ENCODE peak calls at places on chromosomes 7 and 10, in nine cellular contexts. One of them, this sample, is unnamed.

GRCh38 chr10:17062493-17063487 is 66.8 kb downstream of the CUBN start:
- DNase-seq in spleen: no peak
- DNase-seq in A549: peak; percentile 58
- DNase-seq in pancreas: peak; percentile 15
- DNase-seq in uterus: peak; percentile 36
- DNase-seq in dorsolateral prefrontal cortex: no peak
- DNase-seq in MM.1S: no peak
- DNase-seq in Panc1: peak; percentile 93
- DNase-seq in thoracic aorta: peak; percentile 31
- DNase-seq in this sample: peak; percentile 31

GRCh38 chr10:947051-947450 is 15.5 kb upstream of the LARP4B start:
- DNase-seq in spleen: no peak
- DNase-seq in A549: no peak
- DNase-seq in pancreas: no peak
- DNase-seq in uterus: no peak
- DNase-seq in dorsolateral prefrontal cortex: no peak
- DNase-seq in MM.1S: no peak
- DNase-seq in Panc1: no peak
- DNase-seq in thoracic aorta: no peak
- DNase-seq in this sample: no peak

GRCh38 chr7:146902728-146903127 is 786.1 kb downstream of the CNTNAP2 start:
- DNase-seq in spleen: no peak
- DNase-seq in A549: no peak
- DNase-seq in pancreas: no peak
- DNase-seq in uterus: no peak
- DNase-seq in dorsolateral prefrontal cortex: no peak
- DNase-seq in MM.1S: no peak
- DNase-seq in Panc1: no peak
- DNase-seq in thoracic aorta: no peak
- DNase-seq in this sample: no peak

GRCh38 chr7:41769162-41769561 is 66.3 kb upstream of the INHBA start:
- DNase-seq in spleen: no peak
- DNase-seq in A549: no peak
- DNase-seq in pancreas: no peak
- DNase-seq in uterus: no peak
- DNase-seq in dorsolateral prefrontal cortex: no peak
- DNase-seq in MM.1S: no peak
- DNase-seq in Panc1: no peak
- DNase-seq in thoracic aorta: no peak
- DNase-seq in this sample: no peak

GRCh38 chr7:44313016-44313415 is 12.4 kb downstream of the CAMK2B start:
- DNase-seq in spleen: no peak
- DNase-seq in A549: no peak
- DNase-seq in pancreas: no peak
- DNase-seq in uterus: no peak
- DNase-seq in dorsolateral prefrontal cortex: no peak
- DNase-seq in MM.1S: no peak
- DNase-seq in Panc1: no peak
- DNase-seq in thoracic aorta: no peak
- DNase-seq in this sample: no peak

GRCh38 chr7:47536705-47537611 is 45.0 kb downstream of the TNS3 start:
- DNase-seq in spleen: peak; percentile 74
- DNase-seq in A549: no peak
- DNase-seq in pancreas: no peak
- DNase-seq in uterus: peak; percentile 75
- DNase-seq in dorsolateral prefrontal cortex: peak; percentile 44
- DNase-seq in MM.1S: no peak
- DNase-seq in Panc1: no peak
- DNase-seq in thoracic aorta: no peak
- DNase-seq in this sample: no peak

GRCh38 chr7:55048221-55048859 is 29.5 kb downstream of the EGFR start:
- DNase-seq in spleen: no peak
- DNase-seq in A549: no peak
- DNase-seq in pancreas: no peak
- DNase-seq in uterus: no peak
- DNase-seq in dorsolateral prefrontal cortex: no peak
- DNase-seq in MM.1S: no peak
- DNase-seq in Panc1: no peak
- DNase-seq in thoracic aorta: no peak
- DNase-seq in this sample: no peak

GRCh38 chr10:94626476-94626875 is 57.1 kb upstream of the CYP2C18 start:
- DNase-seq in spleen: no peak
- DNase-seq in A549: no peak
- DNase-seq in pancreas: no peak
- DNase-seq in uterus: no peak
- DNase-seq in dorsolateral prefrontal cortex: no peak
- DNase-seq in MM.1S: no peak
- DNase-seq in Panc1: no peak
- DNase-seq in thoracic aorta: no peak
- DNase-seq in this sample: no peak

GRCh38 chr7:35630573-35630972 is 64.4 kb downstream of the HERPUD2 start:
- DNase-seq in spleen: no peak
- DNase-seq in A549: no peak
- DNase-seq in pancreas: no peak
- DNase-seq in uterus: no peak
- DNase-seq in dorsolateral prefrontal cortex: no peak
- DNase-seq in MM.1S: no peak
- DNase-seq in Panc1: no peak
- DNase-seq in thoracic aorta: no peak
- DNase-seq in this sample: no peak

GRCh38 chr10:129884390-129884779 is 79.7 kb downstream of the EBF3 start:
- DNase-seq in spleen: no peak
- DNase-seq in A549: no peak
- DNase-seq in pancreas: no peak
- DNase-seq in uterus: no peak
- DNase-seq in dorsolateral prefrontal cortex: no peak
- DNase-seq in MM.1S: no peak
- DNase-seq in Panc1: no peak
- DNase-seq in thoracic aorta: no peak
- DNase-seq in this sample: no peak

GRCh38 chr7:135683609-135684008 is 21.3 kb downstream of the STMP1 start:
- DNase-seq in spleen: no peak
- DNase-seq in A549: no peak
- DNase-seq in pancreas: no peak
- DNase-seq in uterus: no peak
- DNase-seq in dorsolateral prefrontal cortex: no peak
- DNase-seq in MM.1S: no peak
- DNase-seq in Panc1: no peak
- DNase-seq in thoracic aorta: no peak
- DNase-seq in this sample: no peak

GRCh38 chr7:17943006-17943405 is 2.7 kb upstream of the SNX13 start:
- DNase-seq in spleen: no peak
- DNase-seq in A549: no peak
- DNase-seq in pancreas: no peak
- DNase-seq in uterus: no peak
- DNase-seq in dorsolateral prefrontal cortex: no peak
- DNase-seq in MM.1S: no peak
- DNase-seq in Panc1: no peak
- DNase-seq in thoracic aorta: no peak
- DNase-seq in this sample: no peak

GRCh38 chr7:93879356-93879755 is 11.2 kb downstream of the TFPI2 start:
- DNase-seq in spleen: no peak
- DNase-seq in A549: no peak
- DNase-seq in pancreas: no peak
- DNase-seq in uterus: no peak
- DNase-seq in dorsolateral prefrontal cortex: no peak
- DNase-seq in MM.1S: no peak
- DNase-seq in Panc1: no peak
- DNase-seq in thoracic aorta: no peak
- DNase-seq in this sample: no peak

GRCh38 chr7:28018851-28019465 is 161.6 kb downstream of the JAZF1 start:
- DNase-seq in spleen: no peak
- DNase-seq in A549: no peak
- DNase-seq in pancreas: no peak
- DNase-seq in uterus: no peak
- DNase-seq in dorsolateral prefrontal cortex: no peak
- DNase-seq in MM.1S: no peak
- DNase-seq in Panc1: no peak
- DNase-seq in thoracic aorta: no peak
- DNase-seq in this sample: no peak

GRCh38 chr7:93156884-93157283 is 8.7 kb upstream of the SAMD9L start:
- DNase-seq in spleen: no peak
- DNase-seq in A549: no peak
- DNase-seq in pancreas: no peak
- DNase-seq in uterus: no peak
- DNase-seq in dorsolateral prefrontal cortex: no peak
- DNase-seq in MM.1S: peak; percentile 51
- DNase-seq in Panc1: no peak
- DNase-seq in thoracic aorta: no peak
- DNase-seq in this sample: no peak

GRCh38 chr10:1354776-1355435 is 298.7 kb downstream of the WDR37 start:
- DNase-seq in spleen: no peak
- DNase-seq in A549: no peak
- DNase-seq in pancreas: no peak
- DNase-seq in uterus: no peak
- DNase-seq in dorsolateral prefrontal cortex: no peak
- DNase-seq in MM.1S: no peak
- DNase-seq in Panc1: no peak
- DNase-seq in thoracic aorta: no peak
- DNase-seq in this sample: no peak

DNA sequence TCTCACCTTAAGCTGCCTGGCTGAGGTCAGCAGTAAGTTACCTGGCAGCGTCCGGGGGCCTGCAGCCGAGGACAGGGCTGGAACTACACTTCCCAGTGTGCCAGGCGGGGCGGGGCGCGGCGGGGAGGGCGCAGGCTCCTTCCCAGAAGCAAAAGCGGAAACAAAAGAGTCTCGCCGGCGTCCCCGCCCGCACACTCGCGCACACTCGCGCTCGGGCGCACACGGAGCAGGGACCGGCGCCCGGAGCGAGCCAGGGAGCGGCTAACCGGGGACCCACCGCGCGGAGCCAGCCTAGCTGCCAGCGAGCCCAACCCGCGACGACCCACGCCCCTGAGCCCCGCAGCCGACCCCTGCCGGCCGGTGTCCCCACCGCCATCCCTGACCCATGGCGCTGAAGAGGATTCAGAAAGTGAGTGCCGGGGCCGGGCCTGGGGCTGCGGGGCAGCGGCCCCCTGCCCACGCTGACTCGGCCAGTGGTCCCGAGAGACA is at the start of gene UBE2D1:
- DNase-seq in spleen: peak; percentile 98
- DNase-seq in A549: peak; percentile 77
- DNase-seq in pancreas: peak; percentile 93
- DNase-seq in uterus: peak; percentile 83
- DNase-seq in dorsolateral prefrontal cortex: peak; percentile 92
- DNase-seq in MM.1S: peak; percentile 87
- DNase-seq in Panc1: no peak
- DNase-seq in thoracic aorta: peak; percentile 53
- DNase-seq in this sample: peak; percentile 55
- TF ChIP-seq CTCF in spleen: peak; percentile 22
- TF ChIP-seq CTCF in A549: no peak
- TF ChIP-seq CTCF in pancreas: peak; percentile 12
- TF ChIP-seq CTCF in uterus: no peak
- TF ChIP-seq CTCF in dorsolateral prefrontal cortex: no peak
- TF ChIP-seq CTCF in MM.1S: no peak
- TF ChIP-seq CTCF in Panc1: peak; percentile 28
- TF ChIP-seq CTCF in thoracic aorta: peak; percentile 27
- TF ChIP-seq CTCF in this sample: no peak

DNA sequence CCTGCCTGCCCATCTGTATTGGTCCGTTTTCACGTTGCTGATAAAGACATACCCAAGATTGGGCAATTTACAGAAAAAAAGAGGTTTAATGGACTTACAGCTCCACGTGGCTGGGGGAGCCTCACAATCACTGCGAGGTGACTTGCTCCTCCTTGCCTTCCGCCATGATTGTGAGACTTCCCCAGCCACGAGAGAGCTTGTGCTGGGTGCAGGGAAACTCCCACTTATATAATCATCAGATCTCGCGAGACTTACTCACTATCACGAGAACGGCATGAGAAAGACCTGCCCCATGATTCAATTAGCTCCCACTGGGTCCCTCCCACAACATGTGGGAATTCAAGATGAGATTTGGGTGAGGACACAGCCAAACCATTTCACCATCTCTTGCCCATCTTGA is 111.8 kb downstream of the MYL10 start:
- DNase-seq in spleen: no peak
- DNase-seq in A549: no peak
- DNase-seq in pancreas: no peak
- DNase-seq in uterus: no peak
- DNase-seq in dorsolateral prefrontal cortex: no peak
- DNase-seq in MM.1S: no peak
- DNase-seq in Panc1: no peak
- DNase-seq in thoracic aorta: no peak
- DNase-seq in this sample: no peak
- TF ChIP-seq CTCF in spleen: no peak
- TF ChIP-seq CTCF in A549: no peak
- TF ChIP-seq CTCF in pancreas: no peak
- TF ChIP-seq CTCF in uterus: no peak
- TF ChIP-seq CTCF in dorsolateral prefrontal cortex: no peak
- TF ChIP-seq CTCF in MM.1S: no peak
- TF ChIP-seq CTCF in Panc1: no peak
- TF ChIP-seq CTCF in thoracic aorta: no peak
- TF ChIP-seq CTCF in this sample: no peak

GRCh38 chr10:97539523-97540200 is 32.9 kb upstream of the ANKRD2 start:
- DNase-seq in spleen: peak; percentile 59
- DNase-seq in A549: no peak
- DNase-seq in pancreas: no peak
- DNase-seq in uterus: peak; percentile 60
- DNase-seq in dorsolateral prefrontal cortex: no peak
- DNase-seq in MM.1S: no peak
- DNase-seq in Panc1: no peak
- DNase-seq in thoracic aorta: no peak
- DNase-seq in this sample: no peak
- TF ChIP-seq CTCF in spleen: no peak
- TF ChIP-seq CTCF in A549: no peak
- TF ChIP-seq CTCF in pancreas: no peak
- TF ChIP-seq CTCF in uterus: no peak
- TF ChIP-seq CTCF in dorsolateral prefrontal cortex: no peak
- TF ChIP-seq CTCF in MM.1S: no peak
- TF ChIP-seq CTCF in Panc1: no peak
- TF ChIP-seq CTCF in thoracic aorta: no peak
- TF ChIP-seq CTCF in this sample: no peak

GRCh38 chr10:103545366-103545765 is 51.9 kb downstream of the NEURL1 start:
- DNase-seq in spleen: peak; percentile 53
- DNase-seq in A549: no peak
- DNase-seq in pancreas: no peak
- DNase-seq in uterus: peak; percentile 8
- DNase-seq in dorsolateral prefrontal cortex: no peak
- DNase-seq in MM.1S: no peak
- DNase-seq in Panc1: no peak
- DNase-seq in thoracic aorta: no peak
- DNase-seq in this sample: no peak

GRCh38 chr10:103540722-103541121 is 47.2 kb downstream of the NEURL1 start:
- DNase-seq in spleen: peak; percentile 16
- DNase-seq in A549: no peak
- DNase-seq in pancreas: no peak
- DNase-seq in uterus: no peak
- DNase-seq in dorsolateral prefrontal cortex: no peak
- DNase-seq in MM.1S: no peak
- DNase-seq in Panc1: no peak
- DNase-seq in thoracic aorta: no peak
- DNase-seq in this sample: no peak

GRCh38 chr10:103543617-103544525 is 50.4 kb downstream of the NEURL1 start:
- DNase-seq in spleen: peak; percentile 55
- DNase-seq in A549: no peak
- DNase-seq in pancreas: no peak
- DNase-seq in uterus: peak; percentile 20
- DNase-seq in dorsolateral prefrontal cortex: no peak
- DNase-seq in MM.1S: no peak
- DNase-seq in Panc1: no peak
- DNase-seq in thoracic aorta: no peak
- DNase-seq in this sample: no peak

GRCh38 chr10:103544657-103545310 is 51.3 kb downstream of the NEURL1 start:
- DNase-seq in spleen: peak; percentile 35
- DNase-seq in A549: no peak
- DNase-seq in pancreas: no peak
- DNase-seq in uterus: peak; percentile 13
- DNase-seq in dorsolateral prefrontal cortex: no peak
- DNase-seq in MM.1S: no peak
- DNase-seq in Panc1: no peak
- DNase-seq in thoracic aorta: no peak
- DNase-seq in this sample: no peak

GRCh38 chr10:103542764-103543616 is 49.5 kb downstream of the NEURL1 start:
- DNase-seq in spleen: peak; percentile 64
- DNase-seq in A549: no peak
- DNase-seq in pancreas: peak; percentile 40
- DNase-seq in uterus: peak; percentile 72
- DNase-seq in dorsolateral prefrontal cortex: peak; percentile 65
- DNase-seq in MM.1S: peak; percentile 58
- DNase-seq in Panc1: no peak
- DNase-seq in thoracic aorta: no peak
- DNase-seq in this sample: no peak
- TF ChIP-seq CTCF in spleen: peak; percentile 38
- TF ChIP-seq CTCF in A549: peak; percentile 39
- TF ChIP-seq CTCF in pancreas: peak; percentile 9
- TF ChIP-seq CTCF in uterus: peak; percentile 27
- TF ChIP-seq CTCF in dorsolateral prefrontal cortex: no peak
- TF ChIP-seq CTCF in MM.1S: peak; percentile 70
- TF ChIP-seq CTCF in Panc1: no peak
- TF ChIP-seq CTCF in thoracic aorta: no peak
- TF ChIP-seq CTCF in this sample: no peak

This sample was measured in omental fat pad.